ENCODE peak calls at places on chromosomes 13 and 19, in nine cellular contexts. J, Y, R, P, M, T, O, K and W are unnamed samples.

GRCh38 chr19:9869008-9869617 is 34.0 kb downstream of the PIN1 start:
- DNase-seq in J (no peak), Y (no peak), R (no peak), P (no peak), M (no peak), T (no peak), O (no peak), K (no peak), W (no peak)

GRCh38 chr13:112771139-112771876 is 81.5 kb downstream of the ATP11A start:
- DNase-seq in J (no peak), Y (no peak), R (no peak), P (no peak), M (no peak), T (no peak), O (no peak), K (peak; percentile 27), W (no peak)

GRCh38 chr13:34156841-34157365 is 339.0 kb downstream of the RFC3 start:
- DNase-seq in J (no peak), Y (peak; percentile 97), R (peak; percentile 44), P (peak; percentile 61), M (no peak), T (peak; percentile 99), O (peak; percentile 82), K (no peak), W (no peak)

GRCh38 chr13:44912617-44913016 is 76.7 kb downstream of the NUFIP1 start:
- DNase-seq in J (no peak), Y (no peak), R (no peak), P (no peak), M (no peak), T (no peak), O (no peak), K (no peak), W (no peak)

GRCh38 chr13:23969672-23970071 is 72.4 kb upstream of the C1QTNF9B start:
- DNase-seq in J (no peak), Y (no peak), R (no peak), P (peak; percentile 34), M (no peak), T (peak; percentile 48), O (no peak), K (peak; percentile 46), W (no peak)

GRCh38 chr19:14091885-14092462 is 1.4 kb upstream of the SAMD1 start:
- DNase-seq in J (no peak), Y (no peak), R (no peak), P (no peak), M (no peak), T (no peak), O (no peak), K (no peak), W (peak; percentile 64)

GRCh38 chr13:27308941-27309340 is 38.3 kb downstream of the RASL11A start:
- DNase-seq in J (no peak), Y (no peak), R (no peak), P (peak; percentile 11), M (no peak), T (no peak), O (no peak), K (no peak), W (no peak)

GRCh38 chr13:50421457-50422130 is 406.4 kb downstream of the KCNRG start:
- DNase-seq in J (no peak), Y (peak; percentile 83), R (no peak), P (no peak), M (no peak), T (peak; percentile 71), O (no peak), K (no peak), W (no peak)

GRCh38 chr13:26037302-26037701 is 14.5 kb downstream of the SHISA2 start:
- DNase-seq in J (no peak), Y (no peak), R (no peak), P (no peak), M (no peak), T (no peak), O (no peak), K (no peak), W (no peak)

GRCh38 chr19:11236324-11237301 is 2.8 kb upstream of the ANGPTL8 start:
- DNase-seq in J (no peak), Y (no peak), R (no peak), P (no peak), M (no peak), T (no peak), O (no peak), K (no peak), W (no peak)

GRCh38 chr13:99496322-99497142 is 4.7 kb upstream of the TM9SF2 start:
- DNase-seq in J (peak; percentile 64), Y (peak; percentile 96), R (peak; percentile 31), P (peak; percentile 85), M (no peak), T (peak; percentile 28), O (peak; percentile 72), K (no peak), W (peak; percentile 74)

GRCh38 chr19:38209152-38209551 is 14.9 kb downstream of the DPF1 start:
- DNase-seq in J (no peak), Y (no peak), R (no peak), P (no peak), M (no peak), T (no peak), O (no peak), K (no peak), W (no peak)

GRCh38 chr19:38210458-38210987 is 13.5 kb downstream of the DPF1 start:
- DNase-seq in J (no peak), Y (no peak), R (peak; percentile 80), P (no peak), M (no peak), T (peak; percentile 17), O (peak; percentile 67), K (peak; percentile 67), W (no peak)

GRCh38 chr19:38208571-38208970 is 15.5 kb downstream of the DPF1 start:
- DNase-seq in J (no peak), Y (no peak), R (no peak), P (no peak), M (no peak), T (no peak), O (no peak), K (no peak), W (no peak)

GRCh38 chr19:38211206-38211605 is 12.8 kb downstream of the DPF1 start:
- DNase-seq in J (no peak), Y (no peak), R (peak; percentile 53), P (no peak), M (no peak), T (no peak), O (no peak), K (no peak), W (no peak)

DNA sequence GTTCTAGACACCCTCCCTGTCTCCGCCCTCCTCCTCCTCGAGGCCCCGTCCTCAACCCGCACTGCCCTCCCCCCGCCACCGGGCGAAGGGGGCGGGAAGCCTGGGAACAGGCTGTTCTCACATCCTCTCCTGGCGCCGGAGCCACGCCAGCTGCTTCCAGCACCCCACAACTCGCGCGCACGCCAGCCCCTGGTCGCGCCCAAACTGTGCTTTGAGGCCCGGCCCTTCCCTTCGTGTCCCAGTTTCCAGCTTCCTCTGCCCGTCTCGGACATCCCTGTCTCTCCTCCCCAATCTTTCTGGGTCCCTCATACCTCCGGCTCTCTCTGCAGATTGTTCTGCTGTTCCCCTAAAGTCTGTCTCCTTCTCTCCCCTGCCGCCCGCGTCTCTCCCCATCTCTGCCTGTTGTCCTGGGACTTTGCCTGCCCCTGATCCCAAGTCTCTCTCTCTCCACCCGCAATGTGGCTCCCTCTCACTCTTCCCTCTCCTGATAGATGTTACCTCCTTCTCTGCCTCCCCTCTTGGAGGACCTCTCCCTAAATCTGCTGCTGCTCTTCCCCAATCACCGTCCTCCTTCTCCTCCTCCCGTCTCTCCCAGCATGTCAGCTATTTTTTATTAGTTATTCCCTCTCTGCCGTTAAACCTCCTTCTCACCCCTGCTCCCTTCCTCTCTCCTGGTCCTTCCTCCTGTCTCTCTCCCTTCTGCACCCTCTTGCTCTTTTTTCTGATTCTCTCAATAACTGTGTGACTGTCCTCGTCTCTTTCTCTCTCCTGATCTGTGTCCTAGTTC is 14.2 kb downstream of the DPF1 start:
- DNase-seq in J (no peak), Y (no peak), R (peak; percentile 88), P (peak; percentile 75), M (peak; percentile 95), T (peak; percentile 43), O (peak; percentile 68), K (peak; percentile 28), W (peak; percentile 68)
- H3K27ac ChIP-seq in J (no peak overlapping the region), Y (no peak overlapping the region), R (peak overlapping the region; percentile 61), P (peak overlapping the region; percentile 63), M (peak overlapping the region; percentile 65), T (peak overlapping the region; percentile 54), O (no peak overlapping the region), K (no peak overlapping the region), W (peak overlapping the region; percentile 74)

GRCh38 chr19:5288347-5288739 is 52.3 kb downstream of the PTPRS start:
- DNase-seq in J (no peak), Y (no peak), R (no peak), P (no peak), M (no peak), T (no peak), O (no peak), K (no peak), W (no peak)

GRCh38 chr19:5292453-5292842 is 48.2 kb downstream of the PTPRS start:
- DNase-seq in J (no peak), Y (no peak), R (no peak), P (no peak), M (no peak), T (no peak), O (no peak), K (no peak), W (no peak)

GRCh38 chr19:5289060-5289990 is 51.3 kb downstream of the PTPRS start:
- DNase-seq in J (no peak), Y (no peak), R (no peak), P (no peak), M (no peak), T (no peak), O (no peak), K (no peak), W (no peak)

GRCh38 chr19:5291588-5292193 is 48.9 kb downstream of the PTPRS start:
- DNase-seq in J (no peak), Y (no peak), R (no peak), P (no peak), M (no peak), T (no peak), O (no peak), K (no peak), W (no peak)

GRCh38 chr19:5290336-5291262 is 50.0 kb downstream of the PTPRS start:
- DNase-seq in J (no peak), Y (no peak), R (no peak), P (no peak), M (no peak), T (no peak), O (no peak), K (no peak), W (no peak)
- H3K4me1 ChIP-seq in J (peaks cover 18% of the 10 kb centered on the region), Y (peaks cover 7% of the 10 kb centered on the region), R (peaks cover 16% of the 10 kb centered on the region), P (peaks cover 58% of the 10 kb centered on the region), M (peaks cover 81% of the 10 kb centered on the region), T (peaks cover 6% of the 10 kb centered on the region), O (peaks cover 18% of the 10 kb centered on the region), K (peaks cover 4% of the 10 kb centered on the region), W (peaks cover 32% of the 10 kb centered on the region)

DNA sequence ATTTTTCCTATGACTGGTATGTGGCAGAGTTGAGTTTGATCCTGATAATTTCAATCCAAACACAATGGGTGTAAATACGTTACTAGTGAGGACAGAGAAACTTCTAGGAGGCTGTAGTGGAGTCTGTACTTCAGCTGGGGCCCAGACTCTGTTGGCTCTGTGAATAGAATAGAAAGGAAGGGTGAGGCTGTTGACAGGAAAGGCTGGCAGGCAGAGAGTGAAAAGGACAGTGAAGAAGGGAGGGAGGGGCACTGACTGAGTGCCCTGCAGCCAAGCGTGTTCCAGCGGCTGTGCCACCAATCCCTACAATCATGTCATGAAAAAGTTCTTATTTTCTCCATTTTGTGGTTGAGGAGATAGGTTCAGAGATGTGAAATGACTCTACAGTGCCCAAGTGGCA is 80.5 kb downstream of the MBNL2 start:
- DNase-seq in J (no peak), Y (no peak), R (no peak), P (no peak), M (no peak), T (no peak), O (no peak), K (no peak), W (no peak)
- H3K27ac ChIP-seq in J (no peak overlapping the region), Y (peak overlapping the region; percentile 8), R (no peak overlapping the region), P (peak overlapping the region; percentile 13), M (peak overlapping the region; percentile 46), T (no peak overlapping the region), O (peak overlapping the region; percentile 43), K (no peak overlapping the region), W (no peak overlapping the region)

GRCh38 chr19:54096642-54097106 is 3.9 kb downstream of the OSCAR start:
- DNase-seq in J (no peak), Y (no peak), R (peak; percentile 42), P (no peak), M (no peak), T (peak; percentile 45), O (peak; percentile 42), K (no peak), W (peak; percentile 53)
- H3K4me1 ChIP-seq in J (peaks cover 12% of the 10 kb centered on the region), Y (no peaks in the 10 kb centered on the region), R (peaks cover 7% of the 10 kb centered on the region), P (peaks cover 11% of the 10 kb centered on the region), M (peaks cover 13% of the 10 kb centered on the region), T (peaks cover 2% of the 10 kb centered on the region), O (peaks cover 47% of the 10 kb centered on the region), K (no peaks in the 10 kb centered on the region), W (no peaks in the 10 kb centered on the region)